ENCODE peak calls at places on chromosomes 16 and 17, in nine cellular contexts. T, U, F, Y, L, G, R, N and O are unnamed samples.

GRCh38 chr17:47739150-47739549 is 6.1 kb downstream of the TBX21 start:
- DNase-seq in G (no peak), F (no peak), T (no peak), U (no peak), R (no peak), Y (no peak), N (no peak), L (no peak), O (no peak)

GRCh38 chr16:31206776-31207175 is 4.2 kb upstream of the PYCARD start:
- DNase-seq in L (no peak), Y (no peak), N (no peak), U (no peak), G (no peak), F (no peak), T (no peak), R (no peak), O (no peak)

GRCh38 chr17:31593806-31594205 is 202.3 kb downstream of the RAB11FIP4 start:
- DNase-seq in U (no peak), L (no peak), R (no peak), Y (no peak), G (no peak), N (peak; percentile 60), F (peak; percentile 41), T (no peak), O (no peak)

GRCh38 chr16:83830091-83830768 is 22.5 kb downstream of the HSBP1 start:
- DNase-seq in Y (peak; percentile 28), N (no peak), R (no peak), T (no peak), G (no peak), L (no peak), F (no peak), U (no peak), O (no peak)

GRCh38 chr17:68087851-68088250 is 52.3 kb downstream of the KPNA2 start:
- DNase-seq in R (no peak), N (no peak), L (no peak), G (no peak), U (no peak), F (no peak), Y (no peak), T (no peak), O (no peak)

GRCh38 chr16:18062713-18063112 is 273.8 kb downstream of the NPIPA8 start:
- DNase-seq in U (no peak), N (no peak), Y (peak; percentile 19), F (no peak), L (no peak), G (no peak), T (no peak), R (no peak), O (no peak)

GRCh38 chr17:15268465-15268864 is 3.3 kb upstream of the PMP22 start:
- DNase-seq in U (no peak), L (no peak), N (no peak), T (no peak), R (no peak), G (no peak), F (no peak), Y (no peak), O (no peak)

GRCh38 chr17:76473541-76473985 is 6.2 kb downstream of the AANAT start:
- DNase-seq in F (no peak), Y (peak; percentile 82), N (peak; percentile 27), G (no peak), U (peak; percentile 68), T (no peak), R (no peak), L (no peak), O (no peak)

GRCh38 chr16:3971261-3971660 is 90.7 kb upstream of the CREBBP start:
- DNase-seq in F (peak; percentile 66), U (no peak), R (no peak), T (no peak), Y (no peak), L (no peak), N (peak; percentile 42), G (no peak), O (no peak)

GRCh38 chr16:85983064-85983463 is 84.1 kb downstream of the IRF8 start:
- DNase-seq in Y (no peak), N (no peak), T (no peak), G (no peak), R (no peak), F (no peak), U (no peak), L (no peak), O (no peak)

GRCh38 chr16:31177136-31177535 is 2.8 kb upstream of the FUS start:
- DNase-seq in T (peak; percentile 36), G (peak; percentile 29), R (peak; percentile 28), N (peak; percentile 92), U (no peak), F (no peak), Y (no peak), L (no peak), O (peak; percentile 48)

GRCh38 chr16:84794626-84795025 is 25.2 kb upstream of the CRISPLD2 start:
- DNase-seq in G (no peak), N (no peak), T (no peak), R (no peak), Y (no peak), U (no peak), L (no peak), F (no peak), O (no peak)

GRCh38 chr16:67641779-67642708 is 2.9 kb upstream of the CARMIL2 start:
- DNase-seq in L (no peak), U (no peak), N (no peak), Y (no peak), R (no peak), F (peak; percentile 67), T (no peak), G (no peak), O (no peak)

GRCh38 chr17:46818929-46819859 is 702 bp upstream of the WNT3 start:
- DNase-seq in N (no peak), U (peak; percentile 84), R (no peak), Y (peak; percentile 78), L (no peak), T (no peak), F (no peak), G (peak; percentile 16), O (no peak)

GRCh38 chr17:57975044-57975443 is 13.0 kb downstream of the VEZF1 start:
- DNase-seq in L (no peak), Y (no peak), G (no peak), R (no peak), F (peak; percentile 57), T (no peak), U (no peak), N (no peak), O (no peak)

GRCh38 chr17:69430488-69430887 is 16.0 kb downstream of the MAP2K6 start:
- DNase-seq in N (peak; percentile 18), T (no peak), U (no peak), L (no peak), Y (no peak), R (no peak), G (no peak), F (no peak), O (no peak)

GRCh38 chr16:30893744-30894539 is at the start of gene BCL7C:
- DNase-seq in U (peak; percentile 98), G (peak; percentile 55), F (peak; percentile 70), L (peak; percentile 63), N (peak; percentile 93), T (peak; percentile 78), R (peak; percentile 88), Y (peak; percentile 92), O (peak; percentile 69)

GRCh38 chr17:73293480-73293911 is 18.3 kb downstream of the CDC42EP4 start:
- DNase-seq in F (peak; percentile 85), L (no peak), Y (no peak), U (no peak), G (no peak), R (no peak), N (peak; percentile 97), T (no peak), O (no peak)

GRCh38 chr17:37826497-37827115 is 81.7 kb upstream of the HNF1B start:
- DNase-seq in N (no peak), T (no peak), U (no peak), Y (no peak), L (no peak), G (no peak), R (peak; percentile 28), F (no peak), O (no peak)

GRCh38 chr16:11639925-11640899 is 28.0 kb upstream of the SNN start:
- DNase-seq in F (peak; percentile 100), Y (no peak), L (no peak), G (no peak), N (peak; percentile 93), T (no peak), R (no peak), U (peak; percentile 45), O (no peak)